ENCODE peak calls at places on chromosome 22, in four cellular contexts. F, J, S and H are unnamed samples.

GRCh38 chr22:47396515-47396914 is 634.1 kb downstream of the TBC1D22A start:
- DNase-seq in J (no peak), F (no peak), S (no peak), H (no peak)

GRCh38 chr22:18114495-18114894 is 3.9 kb downstream of the TUBA8 start:
- DNase-seq in S (no peak), J (no peak), F (no peak), H (no peak)

GRCh38 chr22:50245214-50246072 is 620 bp upstream of the TUBGCP6 start:
- DNase-seq in F (no peak), J (no peak), S (no peak), H (no peak)

GRCh38 chr22:24819941-24820461 is 14.0 kb downstream of the SGSM1 start:
- DNase-seq in F (peak), J (peak), S (peak), H (no peak)

GRCh38 chr22:19621372-19622060 is 92.8 kb upstream of the SEPTIN5 start:
- DNase-seq in S (no peak), J (no peak), F (no peak), H (no peak)

GRCh38 chr22:23816552-23816976 is 22.2 kb downstream of the DERL3 start:
- DNase-seq in S (no peak), F (no peak), J (no peak), H (no peak)

GRCh38 chr22:20084547-20085413 is 4.7 kb downstream of the DGCR8 start:
- DNase-seq in J (no peak), F (no peak), S (no peak), H (no peak)

GRCh38 chr22:26364066-26365015 is 64.7 kb upstream of the ASPHD2 start:
- DNase-seq in F (peak), J (peak), S (peak), H (peak)

GRCh38 chr22:45036154-45036553 is 26.3 kb upstream of the PHF21B start:
- DNase-seq in J (peak), F (peak), S (no peak), H (no peak)

GRCh38 chr22:41175546-41175945 is 29.6 kb upstream of the L3MBTL2 start:
- DNase-seq in J (no peak), S (no peak), F (no peak), H (no peak)

GRCh38 chr22:44166448-44166847 is 14.3 kb upstream of the PARVG start:
- DNase-seq in S (no peak), J (no peak), F (no peak), H (no peak)

GRCh38 chr22:36409911-36410756 is 22.4 kb upstream of the MYH9 start:
- DNase-seq in J (peak), S (peak), F (peak), H (peak)

GRCh38 chr22:41362615-41363014 is 19.1 kb upstream of the TEF start:
- DNase-seq in J (no peak), F (no peak), S (no peak), H (no peak)

GRCh38 chr22:38406617-38407016 is 48.4 kb downstream of the KCNJ4 start:
- DNase-seq in F (no peak), J (no peak), S (no peak), H (no peak)

GRCh38 chr22:41939981-41940852 is 6.7 kb downstream of the CENPM start:
- DNase-seq in S (peak), F (peak), J (peak), H (no peak)

GRCh38 chr22:43509337-43509736 is 97.5 kb downstream of the MPPED1 start:
- DNase-seq in J (no peak), F (no peak), S (no peak), H (no peak)

GRCh38 chr22:39343259-39344045 is 6.3 kb upstream of the SYNGR1 start:
- DNase-seq in J (peak), F (peak), S (peak), H (peak)

GRCh38 chr22:36156515-36157419 is 3.8 kb downstream of the APOL3 start:
- DNase-seq in J (peak), S (peak), F (peak), H (peak)

GRCh38 chr22:27740192-27740748 is 61.3 kb downstream of the MN1 start:
- DNase-seq in J (no peak), F (no peak), S (no peak), H (no peak)